ENCODE peak calls at places on chromosomes 16 and 17, in five cellular contexts. P, X, M, K and A are unnamed samples.

GRCh38 chr17:45385331-45385997 is 47.2 kb downstream of the ARHGAP27 start:
- DNase-seq in P (peak; percentile 87), X (peak; percentile 92), M (peak; percentile 84), K (peak; percentile 94), A (no peak)

GRCh38 chr17:45973099-45973838 is 25.8 kb upstream of the STH start:
- DNase-seq in P (no peak), X (no peak), M (peak; percentile 73), K (no peak), A (no peak)

GRCh38 chr17:41972571-41973411 is 6.2 kb downstream of the CNP start:
- DNase-seq in P (no peak), X (peak; percentile 74), M (no peak), K (peak; percentile 71), A (no peak)

GRCh38 chr17:41739661-41740352 is 5.4 kb upstream of the HAP1 start:
- DNase-seq in P (no peak), X (no peak), M (peak; percentile 93), K (no peak), A (no peak)

GRCh38 chr17:34503804-34504203 is 75.6 kb upstream of the TMEM132E start:
- DNase-seq in P (no peak), X (no peak), M (no peak), K (no peak), A (no peak)

GRCh38 chr16:57883953-57884654 is 81.8 kb upstream of the KIFC3 start:
- DNase-seq in P (no peak), X (no peak), M (peak; percentile 40), K (no peak), A (no peak)

GRCh38 chr16:2365895-2366294 is 25.4 kb upstream of the ABCA3 start:
- DNase-seq in P (no peak), X (no peak), M (peak; percentile 76), K (no peak), A (no peak)

GRCh38 chr17:70352834-70353233 is 183.5 kb downstream of the KCNJ2 start:
- DNase-seq in P (no peak), X (no peak), M (peak; percentile 50), K (no peak), A (no peak)

GRCh38 chr16:48284772-48285409 is 37.6 kb upstream of the ABCC11 start:
- DNase-seq in P (no peak), X (no peak), M (no peak), K (no peak), A (no peak)
- TF ChIP-seq CTCF in P (no peak), X (no peak), M (no peak), K (no peak), A (no peak)

GRCh38 chr17:78290671-78291070 is 59.2 kb downstream of the TMEM235 start:
- DNase-seq in P (no peak), X (no peak), M (no peak), K (no peak), A (no peak)
- TF ChIP-seq CTCF in P (no peak), X (no peak), M (no peak), K (no peak), A (no peak)

DNA sequence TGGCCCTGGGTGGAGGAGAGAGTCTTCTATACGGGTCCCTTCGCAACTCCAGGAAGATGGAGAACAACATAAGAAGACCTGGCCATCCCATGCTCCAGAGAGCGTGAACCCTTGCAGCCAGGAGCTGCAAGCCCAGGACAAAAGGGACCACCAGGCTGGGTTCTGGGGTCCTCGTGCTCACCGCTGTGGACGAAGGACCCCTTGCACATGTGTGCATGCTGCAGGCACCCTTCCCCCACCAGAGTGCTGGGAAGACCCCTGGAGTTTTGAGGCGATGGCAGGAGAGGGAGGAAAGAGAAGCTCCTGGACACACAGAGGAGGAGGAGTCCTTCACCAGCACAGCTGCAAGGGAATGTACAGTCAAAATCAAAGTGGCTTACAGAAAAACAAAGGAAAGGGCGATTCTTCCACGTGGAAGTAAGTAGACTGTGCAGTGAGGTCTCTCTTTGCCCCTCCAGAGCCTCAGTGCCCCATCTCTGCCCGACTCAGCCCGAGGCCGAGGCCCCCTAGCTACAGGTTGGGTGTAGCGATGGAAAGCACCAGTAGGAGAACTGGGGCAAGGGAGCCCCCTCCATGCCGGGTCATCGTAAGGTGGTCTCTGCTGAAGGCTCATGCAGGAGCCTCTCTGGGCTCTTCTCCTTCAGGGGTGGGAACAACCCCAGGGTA is 51.3 kb downstream of the PIMREG start:
- DNase-seq in P (no peak), X (peak; percentile 34), M (no peak), K (no peak), A (peak; percentile 23)
- TF ChIP-seq CTCF in P (no peak), X (no peak), M (no peak), K (no peak), A (no peak)

GRCh38 chr17:76122411-76123126 is 18.5 kb downstream of the FOXJ1 start:
- DNase-seq in P (no peak), X (no peak), M (no peak), K (peak; percentile 53), A (no peak)

GRCh38 chr17:76124582-76125390 is 16.3 kb downstream of the FOXJ1 start:
- DNase-seq in P (no peak), X (no peak), M (no peak), K (peak; percentile 17), A (no peak)

GRCh38 chr17:76123127-76123499 is 17.9 kb downstream of the FOXJ1 start:
- DNase-seq in P (no peak), X (no peak), M (no peak), K (no peak), A (no peak)

GRCh38 chr17:76125391-76125675 is 15.7 kb downstream of the FOXJ1 start:
- DNase-seq in P (no peak), X (no peak), M (no peak), K (peak; percentile 30), A (no peak)

GRCh38 chr17:76123749-76124581 is 17.1 kb downstream of the FOXJ1 start:
- DNase-seq in P (no peak), X (no peak), M (no peak), K (peak; percentile 39), A (no peak)
- TF ChIP-seq CTCF in P (peak; percentile 38), X (no peak), M (no peak), K (no peak), A (no peak)

GRCh38 chr16:76541062-76541461 is 263.9 kb downstream of the CNTNAP4 start:
- DNase-seq in P (no peak), X (no peak), M (no peak), K (no peak), A (no peak)
- TF ChIP-seq CTCF in P (no peak), X (no peak), M (no peak), K (no peak), A (no peak)

DNA sequence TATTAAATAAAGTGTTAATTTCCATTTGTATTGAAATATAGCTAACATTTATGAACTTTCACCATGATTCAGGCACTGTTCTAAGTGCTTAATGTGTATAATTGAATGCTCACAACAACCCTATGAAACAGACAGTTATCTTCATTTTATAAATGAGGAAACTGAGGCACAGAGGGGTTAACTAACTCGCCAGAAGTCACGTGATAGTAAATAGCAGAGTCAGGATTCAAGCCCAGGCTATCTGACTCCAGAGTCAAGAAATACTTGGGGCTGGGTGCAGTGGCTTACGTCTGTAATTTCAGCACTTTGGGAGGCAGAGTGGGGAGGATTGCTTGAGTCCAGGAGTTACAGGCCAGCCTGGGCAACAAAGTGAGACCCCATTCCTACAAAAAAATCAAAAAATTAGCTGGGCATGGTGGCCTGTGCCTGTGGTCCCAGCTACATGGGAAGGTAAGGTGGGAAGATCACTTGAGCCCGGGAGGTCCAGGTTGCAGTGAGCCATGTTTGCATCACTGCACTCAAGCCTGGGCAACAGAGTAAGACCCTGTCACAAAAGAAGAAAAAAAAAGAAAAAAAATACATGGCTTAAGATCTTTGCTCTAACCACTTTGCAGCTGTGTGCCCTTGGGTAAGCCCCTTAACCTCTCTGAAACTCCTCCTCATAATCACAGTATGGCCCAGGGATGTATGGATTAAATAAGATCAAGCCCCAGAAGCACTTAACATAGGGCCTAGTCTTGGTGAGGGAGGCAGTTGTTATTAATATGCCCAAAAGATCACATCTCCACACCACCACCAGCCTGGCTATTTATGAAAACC is 29.0 kb downstream of the WSB1 start:
- DNase-seq in P (no peak), X (no peak), M (no peak), K (no peak), A (no peak)
- TF ChIP-seq CTCF in P (no peak), X (no peak), M (no peak), K (no peak), A (no peak)

DNA sequence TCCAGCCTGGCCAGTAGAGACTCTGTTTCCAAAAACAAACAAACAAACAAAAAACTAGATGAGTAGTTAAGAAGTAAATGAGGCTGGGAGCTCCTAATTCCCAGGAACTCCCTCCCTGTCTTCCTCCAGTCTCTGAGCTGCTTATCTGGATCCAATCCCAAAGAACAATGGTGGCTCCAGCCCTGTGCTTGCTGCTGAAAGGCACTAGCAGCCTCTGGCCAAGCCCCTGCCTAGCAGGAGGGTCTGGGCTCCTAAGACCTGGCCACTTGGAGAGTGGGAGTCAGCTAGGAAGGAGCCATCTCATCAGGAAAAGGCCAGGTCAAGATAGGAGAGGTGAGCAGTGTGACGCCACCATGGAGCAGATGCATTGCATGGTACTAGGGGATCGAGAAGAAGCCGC is 14.3 kb upstream of the SLC35B1 start:
- DNase-seq in P (no peak), X (no peak), M (no peak), K (no peak), A (no peak)
- TF ChIP-seq CTCF in P (no peak), X (no peak), M (no peak), K (no peak), A (no peak)

DNA sequence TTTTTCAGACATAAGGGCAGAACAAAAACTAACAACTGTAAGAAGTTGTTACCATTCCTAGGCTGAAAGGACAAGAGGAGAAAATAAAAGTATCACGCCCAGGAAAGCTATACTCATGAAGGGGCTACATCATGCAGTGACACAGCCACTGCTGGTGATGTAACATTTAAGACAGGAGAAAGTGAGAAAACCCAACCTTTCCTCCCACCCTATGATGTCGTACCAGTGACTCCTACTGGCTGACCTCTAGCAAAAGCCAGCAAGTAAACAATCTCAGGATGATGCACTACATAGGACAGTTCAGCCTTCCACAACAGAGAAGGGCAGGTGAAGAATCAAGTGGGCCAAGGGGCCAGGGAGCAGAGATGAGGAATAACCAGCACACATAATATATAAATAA is 14.0 kb upstream of the OR1E2 start:
- DNase-seq in P (peak; percentile 34), X (no peak), M (peak; percentile 41), K (no peak), A (no peak)
- TF ChIP-seq CTCF in P (peak; percentile 20), X (no peak), M (peak; percentile 10), K (no peak), A (peak; percentile 29)

GRCh38 chr16:83899272-83899897 is 470 bp downstream of the MLYCD start:
- DNase-seq in P (no peak), X (peak; percentile 70), M (peak; percentile 63), K (peak; percentile 77), A (no peak)
- TF ChIP-seq CTCF in P (no peak), X (peak; percentile 20), M (no peak), K (no peak), A (no peak)